ENCODE peak calls at places on chromosomes 5 and 9, in ten cellular contexts. One of them, this sample, is unnamed.

GRCh38 chr5:89028579-89029272 is 145.7 kb upstream of the MEF2C start:
- DNase-seq in right lobe of liver: no peak
- DNase-seq in prostate gland: no peak
- DNase-seq in fibroblast of lung: no peak
- DNase-seq in astrocyte of the spinal cord: peak
- DNase-seq in transverse colon: no peak
- DNase-seq in lower leg skin: no peak
- DNase-seq in RWPE1: peak
- DNase-seq in GM13976: no peak
- DNase-seq in brain microvascular endothelial cell: no peak
- DNase-seq in this sample: no peak

GRCh38 chr9:107847977-107848376 is 358.4 kb upstream of the KLF4 start:
- DNase-seq in right lobe of liver: no peak
- DNase-seq in prostate gland: no peak
- DNase-seq in fibroblast of lung: peak
- DNase-seq in astrocyte of the spinal cord: peak
- DNase-seq in transverse colon: no peak
- DNase-seq in lower leg skin: no peak
- DNase-seq in RWPE1: peak
- DNase-seq in GM13976: no peak
- DNase-seq in brain microvascular endothelial cell: no peak
- DNase-seq in this sample: no peak

GRCh38 chr5:132952829-132953228 is 10.6 kb downstream of the AFF4 start:
- DNase-seq in right lobe of liver: no peak
- DNase-seq in prostate gland: no peak
- DNase-seq in fibroblast of lung: no peak
- DNase-seq in astrocyte of the spinal cord: no peak
- DNase-seq in transverse colon: no peak
- DNase-seq in lower leg skin: no peak
- DNase-seq in RWPE1: no peak
- DNase-seq in GM13976: no peak
- DNase-seq in brain microvascular endothelial cell: no peak
- DNase-seq in this sample: no peak

GRCh38 chr5:56898213-56898612 is 11.2 kb upstream of the SETD9 start:
- DNase-seq in right lobe of liver: no peak
- DNase-seq in prostate gland: no peak
- DNase-seq in fibroblast of lung: no peak
- DNase-seq in astrocyte of the spinal cord: no peak
- DNase-seq in transverse colon: no peak
- DNase-seq in lower leg skin: no peak
- DNase-seq in RWPE1: no peak
- DNase-seq in GM13976: no peak
- DNase-seq in brain microvascular endothelial cell: no peak
- DNase-seq in this sample: no peak

GRCh38 chr9:23541976-23542375 is 284.1 kb downstream of the ELAVL2 start:
- DNase-seq in right lobe of liver: no peak
- DNase-seq in prostate gland: no peak
- DNase-seq in fibroblast of lung: no peak
- DNase-seq in astrocyte of the spinal cord: no peak
- DNase-seq in transverse colon: no peak
- DNase-seq in lower leg skin: no peak
- DNase-seq in RWPE1: peak
- DNase-seq in GM13976: no peak
- DNase-seq in brain microvascular endothelial cell: no peak
- DNase-seq in this sample: no peak

GRCh38 chr9:127865645-127866464 is 11.4 kb upstream of the ENG start:
- DNase-seq in right lobe of liver: no peak
- DNase-seq in prostate gland: no peak
- DNase-seq in fibroblast of lung: no peak
- DNase-seq in astrocyte of the spinal cord: no peak
- DNase-seq in transverse colon: no peak
- DNase-seq in lower leg skin: no peak
- DNase-seq in RWPE1: no peak
- DNase-seq in GM13976: no peak
- DNase-seq in brain microvascular endothelial cell: no peak
- DNase-seq in this sample: no peak

GRCh38 chr5:72649449-72649848 is 142.2 kb upstream of the ZNF366 start:
- DNase-seq in right lobe of liver: no peak
- DNase-seq in prostate gland: no peak
- DNase-seq in fibroblast of lung: no peak
- DNase-seq in astrocyte of the spinal cord: peak
- DNase-seq in transverse colon: no peak
- DNase-seq in lower leg skin: no peak
- DNase-seq in RWPE1: peak
- DNase-seq in GM13976: no peak
- DNase-seq in brain microvascular endothelial cell: peak
- DNase-seq in this sample: no peak

GRCh38 chr5:141039517-141039916 is 11.7 kb upstream of the PCDHB1 start:
- DNase-seq in right lobe of liver: no peak
- DNase-seq in prostate gland: no peak
- DNase-seq in fibroblast of lung: no peak
- DNase-seq in astrocyte of the spinal cord: no peak
- DNase-seq in transverse colon: no peak
- DNase-seq in lower leg skin: no peak
- DNase-seq in RWPE1: peak
- DNase-seq in GM13976: no peak
- DNase-seq in brain microvascular endothelial cell: no peak
- DNase-seq in this sample: no peak

GRCh38 chr9:69660304-69660703 is 11.9 kb downstream of the APBA1 start:
- DNase-seq in right lobe of liver: no peak
- DNase-seq in prostate gland: no peak
- DNase-seq in fibroblast of lung: no peak
- DNase-seq in astrocyte of the spinal cord: no peak
- DNase-seq in transverse colon: no peak
- DNase-seq in lower leg skin: no peak
- DNase-seq in RWPE1: no peak
- DNase-seq in GM13976: no peak
- DNase-seq in brain microvascular endothelial cell: no peak
- DNase-seq in this sample: no peak

GRCh38 chr9:69653261-69653660 is 18.9 kb downstream of the APBA1 start:
- DNase-seq in right lobe of liver: no peak
- DNase-seq in prostate gland: no peak
- DNase-seq in fibroblast of lung: no peak
- DNase-seq in astrocyte of the spinal cord: no peak
- DNase-seq in transverse colon: no peak
- DNase-seq in lower leg skin: no peak
- DNase-seq in RWPE1: no peak
- DNase-seq in GM13976: no peak
- DNase-seq in brain microvascular endothelial cell: no peak
- DNase-seq in this sample: no peak

GRCh38 chr9:69658987-69659677 is 13.0 kb downstream of the APBA1 start:
- DNase-seq in right lobe of liver: no peak
- DNase-seq in prostate gland: no peak
- DNase-seq in fibroblast of lung: no peak
- DNase-seq in astrocyte of the spinal cord: no peak
- DNase-seq in transverse colon: no peak
- DNase-seq in lower leg skin: no peak
- DNase-seq in RWPE1: no peak
- DNase-seq in GM13976: no peak
- DNase-seq in brain microvascular endothelial cell: no peak
- DNase-seq in this sample: no peak

GRCh38 chr9:69657269-69657668 is 14.9 kb downstream of the APBA1 start:
- DNase-seq in right lobe of liver: no peak
- DNase-seq in prostate gland: no peak
- DNase-seq in fibroblast of lung: no peak
- DNase-seq in astrocyte of the spinal cord: no peak
- DNase-seq in transverse colon: no peak
- DNase-seq in lower leg skin: no peak
- DNase-seq in RWPE1: no peak
- DNase-seq in GM13976: no peak
- DNase-seq in brain microvascular endothelial cell: no peak
- DNase-seq in this sample: no peak

DNA sequence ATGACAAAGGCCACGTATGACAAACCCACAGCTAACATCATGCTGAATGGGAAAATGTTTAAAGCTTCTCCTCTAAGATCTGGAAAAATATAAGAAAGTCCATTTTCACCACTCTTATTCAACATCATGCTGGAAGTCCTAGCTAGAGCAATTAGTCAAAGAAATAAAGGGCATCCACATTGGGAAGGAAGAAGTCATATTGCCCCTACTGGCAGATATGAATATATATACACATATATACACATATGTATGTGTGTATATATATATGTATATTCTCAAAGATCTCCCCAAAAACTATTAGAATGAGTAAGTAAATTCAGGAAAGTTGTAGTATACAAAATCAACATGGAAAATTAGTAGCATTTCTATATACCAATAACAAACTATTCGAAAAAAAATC is 17.1 kb downstream of the APBA1 start:
- DNase-seq in right lobe of liver: no peak
- DNase-seq in prostate gland: no peak
- DNase-seq in fibroblast of lung: no peak
- DNase-seq in astrocyte of the spinal cord: no peak
- DNase-seq in transverse colon: no peak
- DNase-seq in lower leg skin: no peak
- DNase-seq in RWPE1: no peak
- DNase-seq in GM13976: no peak
- DNase-seq in brain microvascular endothelial cell: no peak
- DNase-seq in this sample: no peak
- TF ChIP-seq CTCF in right lobe of liver: no peak
- TF ChIP-seq CTCF in prostate gland: no peak
- TF ChIP-seq CTCF in fibroblast of lung: no peak
- TF ChIP-seq CTCF in astrocyte of the spinal cord: no peak
- TF ChIP-seq CTCF in transverse colon: no peak
- TF ChIP-seq CTCF in lower leg skin: no peak
- TF ChIP-seq CTCF in RWPE1: no peak
- TF ChIP-seq CTCF in GM13976: no peak
- TF ChIP-seq CTCF in brain microvascular endothelial cell: no peak
- TF ChIP-seq CTCF in this sample: peak

GRCh38 chr9:137771580-137771979 is 106.0 kb upstream of the CACNA1B start:
- DNase-seq in right lobe of liver: no peak
- DNase-seq in prostate gland: no peak
- DNase-seq in fibroblast of lung: no peak
- DNase-seq in astrocyte of the spinal cord: no peak
- DNase-seq in transverse colon: no peak
- DNase-seq in lower leg skin: no peak
- DNase-seq in RWPE1: no peak
- DNase-seq in GM13976: no peak
- DNase-seq in brain microvascular endothelial cell: no peak
- DNase-seq in this sample: no peak

GRCh38 chr9:137774775-137775386 is 102.7 kb upstream of the CACNA1B start:
- DNase-seq in right lobe of liver: no peak
- DNase-seq in prostate gland: no peak
- DNase-seq in fibroblast of lung: no peak
- DNase-seq in astrocyte of the spinal cord: no peak
- DNase-seq in transverse colon: no peak
- DNase-seq in lower leg skin: no peak
- DNase-seq in RWPE1: no peak
- DNase-seq in GM13976: no peak
- DNase-seq in brain microvascular endothelial cell: no peak
- DNase-seq in this sample: no peak

GRCh38 chr9:137776306-137776995 is 101.1 kb upstream of the CACNA1B start:
- DNase-seq in right lobe of liver: no peak
- DNase-seq in prostate gland: no peak
- DNase-seq in fibroblast of lung: no peak
- DNase-seq in astrocyte of the spinal cord: no peak
- DNase-seq in transverse colon: no peak
- DNase-seq in lower leg skin: no peak
- DNase-seq in RWPE1: no peak
- DNase-seq in GM13976: no peak
- DNase-seq in brain microvascular endothelial cell: no peak
- DNase-seq in this sample: no peak

GRCh38 chr9:137777761-137778160 is 99.8 kb upstream of the CACNA1B start:
- DNase-seq in right lobe of liver: no peak
- DNase-seq in prostate gland: no peak
- DNase-seq in fibroblast of lung: no peak
- DNase-seq in astrocyte of the spinal cord: no peak
- DNase-seq in transverse colon: no peak
- DNase-seq in lower leg skin: no peak
- DNase-seq in RWPE1: no peak
- DNase-seq in GM13976: no peak
- DNase-seq in brain microvascular endothelial cell: no peak
- DNase-seq in this sample: no peak

DNA sequence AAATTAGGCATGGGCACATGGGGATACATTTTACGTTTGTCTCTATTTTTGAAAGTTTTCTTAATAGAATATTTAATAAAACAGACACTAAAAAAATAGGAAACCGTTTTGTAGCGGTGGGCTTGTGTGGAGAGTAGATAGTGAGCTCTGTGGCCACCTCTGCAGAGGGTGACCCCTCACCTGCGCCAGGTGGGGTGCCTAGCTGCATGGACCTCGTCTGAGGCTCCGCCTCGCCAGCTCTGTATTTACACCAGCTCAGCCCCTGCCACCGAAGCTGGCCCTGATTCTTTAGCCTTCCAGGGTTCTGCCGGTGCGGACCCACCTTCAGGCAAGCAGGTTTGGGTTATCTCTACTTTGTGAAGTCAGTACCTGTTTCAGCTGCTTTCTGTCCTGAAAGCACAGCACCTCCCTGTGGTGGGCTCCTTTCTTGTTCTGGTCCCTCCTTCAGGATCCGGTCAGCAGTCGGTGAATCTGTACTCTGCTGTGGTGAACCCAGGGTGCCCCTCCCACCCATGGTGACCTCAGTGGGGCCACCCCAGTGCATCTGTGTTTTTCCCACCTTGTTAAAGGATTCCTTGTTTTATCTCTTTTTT is 105.2 kb upstream of the CACNA1B start:
- DNase-seq in right lobe of liver: no peak
- DNase-seq in prostate gland: no peak
- DNase-seq in fibroblast of lung: no peak
- DNase-seq in astrocyte of the spinal cord: no peak
- DNase-seq in transverse colon: no peak
- DNase-seq in lower leg skin: no peak
- DNase-seq in RWPE1: peak
- DNase-seq in GM13976: no peak
- DNase-seq in brain microvascular endothelial cell: no peak
- DNase-seq in this sample: no peak
- TF ChIP-seq CTCF in right lobe of liver: no peak
- TF ChIP-seq CTCF in prostate gland: no peak
- TF ChIP-seq CTCF in fibroblast of lung: no peak
- TF ChIP-seq CTCF in astrocyte of the spinal cord: peak
- TF ChIP-seq CTCF in transverse colon: no peak
- TF ChIP-seq CTCF in lower leg skin: no peak
- TF ChIP-seq CTCF in RWPE1: no peak
- TF ChIP-seq CTCF in GM13976: peak
- TF ChIP-seq CTCF in brain microvascular endothelial cell: peak
- TF ChIP-seq CTCF in this sample: peak

DNA sequence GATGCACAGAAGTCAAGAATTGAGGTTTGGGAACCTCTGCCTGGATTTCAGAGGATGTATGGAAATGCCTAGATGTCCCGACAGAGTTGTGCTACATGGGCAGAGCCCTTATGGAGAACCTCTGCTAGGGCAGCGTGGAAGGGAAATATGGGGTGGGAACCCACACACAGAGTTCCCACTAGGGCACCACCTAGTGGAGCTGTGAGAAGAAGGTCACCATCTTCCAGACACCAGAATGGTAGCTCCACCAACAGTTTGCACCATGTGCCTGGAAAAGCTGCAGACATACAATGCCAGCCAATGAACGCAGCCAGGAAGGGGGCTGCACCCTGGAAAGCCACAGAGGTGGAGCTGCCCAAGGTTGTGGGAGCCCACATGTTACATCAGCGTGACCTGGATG is 104.5 kb downstream of the STK32A start:
- DNase-seq in right lobe of liver: no peak
- DNase-seq in prostate gland: no peak
- DNase-seq in fibroblast of lung: no peak
- DNase-seq in astrocyte of the spinal cord: no peak
- DNase-seq in transverse colon: no peak
- DNase-seq in lower leg skin: no peak
- DNase-seq in RWPE1: no peak
- DNase-seq in GM13976: no peak
- DNase-seq in brain microvascular endothelial cell: no peak
- DNase-seq in this sample: no peak
- TF ChIP-seq CTCF in right lobe of liver: no peak
- TF ChIP-seq CTCF in prostate gland: no peak
- TF ChIP-seq CTCF in fibroblast of lung: no peak
- TF ChIP-seq CTCF in astrocyte of the spinal cord: no peak
- TF ChIP-seq CTCF in transverse colon: no peak
- TF ChIP-seq CTCF in lower leg skin: no peak
- TF ChIP-seq CTCF in RWPE1: no peak
- TF ChIP-seq CTCF in GM13976: no peak
- TF ChIP-seq CTCF in brain microvascular endothelial cell: peak
- TF ChIP-seq CTCF in this sample: no peak

DNA sequence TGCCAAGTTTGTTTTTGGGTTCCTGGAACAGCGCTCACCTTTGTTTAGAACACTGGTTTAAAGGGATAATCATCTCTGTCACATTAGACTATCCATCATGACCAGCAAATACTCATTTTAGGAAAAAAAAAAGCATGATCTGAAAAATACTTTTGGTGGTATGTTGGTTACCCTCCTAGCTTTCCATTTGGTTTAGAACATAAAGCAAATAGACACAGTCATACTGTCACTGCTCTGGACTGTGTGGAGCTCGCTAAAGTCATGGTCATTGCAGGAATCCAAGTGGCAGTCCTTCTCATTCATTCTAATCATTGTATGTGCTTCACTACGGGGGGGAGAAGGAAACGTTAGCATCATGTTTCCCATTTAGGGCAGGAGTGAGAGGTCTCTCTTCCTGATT is 83.5 kb downstream of the PIK3R1 start:
- DNase-seq in right lobe of liver: no peak
- DNase-seq in prostate gland: no peak
- DNase-seq in fibroblast of lung: no peak
- DNase-seq in astrocyte of the spinal cord: no peak
- DNase-seq in transverse colon: no peak
- DNase-seq in lower leg skin: no peak
- DNase-seq in RWPE1: no peak
- DNase-seq in GM13976: no peak
- DNase-seq in brain microvascular endothelial cell: no peak
- DNase-seq in this sample: no peak
- TF ChIP-seq CTCF in right lobe of liver: no peak
- TF ChIP-seq CTCF in prostate gland: no peak
- TF ChIP-seq CTCF in fibroblast of lung: no peak
- TF ChIP-seq CTCF in astrocyte of the spinal cord: no peak
- TF ChIP-seq CTCF in transverse colon: no peak
- TF ChIP-seq CTCF in lower leg skin: no peak
- TF ChIP-seq CTCF in RWPE1: no peak
- TF ChIP-seq CTCF in GM13976: no peak
- TF ChIP-seq CTCF in brain microvascular endothelial cell: no peak
- TF ChIP-seq CTCF in this sample: no peak